ENCODE peak calls at places on chromosomes 1 and 21, in six cellular contexts. One of them, this sample, is unnamed.

GRCh38 chr1:37265156-37265555 is 209.2 kb upstream of the ZC3H12A start:
- DNase-seq in PC-3: no peak
- DNase-seq in LoVo: no peak
- DNase-seq in aorta: no peak
- DNase-seq in germinal center: no peak
- DNase-seq in Panc1: no peak
- DNase-seq in this sample: no peak

GRCh38 chr1:203522237-203522636 is 28.3 kb downstream of the OPTC start:
- DNase-seq in Panc1: no peak
- DNase-seq in LoVo: no peak
- DNase-seq in germinal center: no peak
- DNase-seq in PC-3: no peak
- DNase-seq in aorta: no peak
- DNase-seq in this sample: no peak

GRCh38 chr1:87678221-87678715 is 349.6 kb downstream of the LMO4 start:
- DNase-seq in germinal center: no peak
- DNase-seq in Panc1: no peak
- DNase-seq in PC-3: no peak
- DNase-seq in aorta: no peak
- DNase-seq in LoVo: no peak
- DNase-seq in this sample: no peak

GRCh38 chr1:159924025-159924790 is 1.1 kb downstream of the TAGLN2 start:
- DNase-seq in PC-3: peak
- DNase-seq in germinal center: peak
- DNase-seq in LoVo: peak
- DNase-seq in aorta: peak
- DNase-seq in Panc1: no peak
- DNase-seq in this sample: no peak

GRCh38 chr1:233662503-233663105 is 48.7 kb downstream of the KCNK1 start:
- DNase-seq in germinal center: no peak
- DNase-seq in PC-3: no peak
- DNase-seq in Panc1: no peak
- DNase-seq in LoVo: no peak
- DNase-seq in aorta: no peak
- DNase-seq in this sample: no peak

GRCh38 chr1:6859415-6860343 is 74.4 kb downstream of the CAMTA1 start:
- DNase-seq in germinal center: no peak
- DNase-seq in LoVo: peak
- DNase-seq in aorta: no peak
- DNase-seq in Panc1: peak
- DNase-seq in PC-3: peak
- DNase-seq in this sample: no peak

GRCh38 chr1:39272027-39272790 is 67.7 kb downstream of the MACF1 start:
- DNase-seq in LoVo: no peak
- DNase-seq in germinal center: no peak
- DNase-seq in PC-3: no peak
- DNase-seq in aorta: no peak
- DNase-seq in Panc1: no peak
- DNase-seq in this sample: no peak

GRCh38 chr1:39977202-39977601 is 22.3 kb downstream of the MFSD2A start:
- DNase-seq in Panc1: no peak
- DNase-seq in PC-3: peak
- DNase-seq in LoVo: no peak
- DNase-seq in aorta: no peak
- DNase-seq in germinal center: no peak
- DNase-seq in this sample: no peak

GRCh38 chr1:227299238-227299637 is 19.1 kb downstream of the CDC42BPA start:
- DNase-seq in aorta: no peak
- DNase-seq in Panc1: no peak
- DNase-seq in LoVo: no peak
- DNase-seq in PC-3: peak
- DNase-seq in germinal center: no peak
- DNase-seq in this sample: no peak

GRCh38 chr1:157399984-157400382 is 152.3 kb downstream of the FCRL5 start:
- DNase-seq in PC-3: no peak
- DNase-seq in aorta: no peak
- DNase-seq in Panc1: no peak
- DNase-seq in germinal center: no peak
- DNase-seq in LoVo: no peak
- DNase-seq in this sample: no peak

GRCh38 chr1:153567621-153568366 is 2.1 kb upstream of the S100A2 start:
- DNase-seq in PC-3: peak
- DNase-seq in germinal center: no peak
- DNase-seq in aorta: no peak
- DNase-seq in Panc1: peak
- DNase-seq in LoVo: peak
- DNase-seq in this sample: no peak

GRCh38 chr1:220113136-220113695 is 19.3 kb downstream of the IARS2 start:
- DNase-seq in germinal center: peak
- DNase-seq in Panc1: no peak
- DNase-seq in LoVo: no peak
- DNase-seq in PC-3: peak
- DNase-seq in aorta: no peak
- DNase-seq in this sample: peak

GRCh38 chr21:43874085-43874785 is 9.2 kb downstream of the AGPAT3 start:
- DNase-seq in aorta: no peak
- DNase-seq in PC-3: no peak
- DNase-seq in LoVo: no peak
- DNase-seq in Panc1: no peak
- DNase-seq in germinal center: no peak
- DNase-seq in this sample: no peak

GRCh38 chr1:162328507-162328906 is 48.1 kb downstream of the SPATA46 start:
- DNase-seq in germinal center: no peak
- DNase-seq in PC-3: no peak
- DNase-seq in aorta: no peak
- DNase-seq in Panc1: no peak
- DNase-seq in LoVo: no peak
- DNase-seq in this sample: no peak

GRCh38 chr1:169741666-169742394 is 8.0 kb upstream of the SELE start:
- DNase-seq in PC-3: no peak
- DNase-seq in Panc1: no peak
- DNase-seq in germinal center: no peak
- DNase-seq in LoVo: no peak
- DNase-seq in aorta: no peak
- DNase-seq in this sample: no peak

GRCh38 chr1:938088-938683 is 14.5 kb downstream of the SAMD11 start:
- DNase-seq in germinal center: no peak
- DNase-seq in LoVo: no peak
- DNase-seq in Panc1: no peak
- DNase-seq in PC-3: peak
- DNase-seq in aorta: no peak
- DNase-seq in this sample: no peak

GRCh38 chr21:29022141-29022540 is 2.3 kb upstream of the USP16 start:
- DNase-seq in PC-3: peak
- DNase-seq in Panc1: no peak
- DNase-seq in aorta: no peak
- DNase-seq in germinal center: no peak
- DNase-seq in LoVo: no peak
- DNase-seq in this sample: no peak

GRCh38 chr1:56031011-56031410 is 548.4 kb downstream of the PLPP3 start:
- DNase-seq in LoVo: no peak
- DNase-seq in aorta: no peak
- DNase-seq in Panc1: no peak
- DNase-seq in germinal center: no peak
- DNase-seq in PC-3: no peak
- DNase-seq in this sample: no peak